ENCODE peak calls at places on chromosomes 3 and 15, in eight cellular contexts. One of them, this sample, is unnamed.

GRCh38 chr3:168044049-168044448 is 51.7 kb downstream of the GOLIM4 start:
- DNase-seq in lower lobe of right lung: no peak
- DNase-seq in GM12878: no peak
- DNase-seq in neural progenitor cell: no peak
- DNase-seq in cardiac fibroblast: no peak
- DNase-seq in right lobe of liver: no peak
- DNase-seq in left lung: no peak
- DNase-seq in body of pancreas: no peak
- DNase-seq in this sample: no peak

GRCh38 chr3:65408531-65409181 is 630.1 kb downstream of the MAGI1 start:
- DNase-seq in lower lobe of right lung: no peak
- DNase-seq in GM12878: no peak
- DNase-seq in neural progenitor cell: no peak
- DNase-seq in cardiac fibroblast: peak; percentile 17
- DNase-seq in right lobe of liver: no peak
- DNase-seq in left lung: no peak
- DNase-seq in body of pancreas: no peak
- DNase-seq in this sample: no peak

GRCh38 chr3:23052230-23053019 is 150.7 kb upstream of the UBE2E2 start:
- DNase-seq in lower lobe of right lung: no peak
- DNase-seq in GM12878: no peak
- DNase-seq in neural progenitor cell: peak; percentile 23
- DNase-seq in cardiac fibroblast: peak; percentile 33
- DNase-seq in right lobe of liver: no peak
- DNase-seq in left lung: no peak
- DNase-seq in body of pancreas: no peak
- DNase-seq in this sample: no peak

GRCh38 chr3:72128906-72129305 is 344.0 kb upstream of the PROK2 start:
- DNase-seq in lower lobe of right lung: no peak
- DNase-seq in GM12878: no peak
- DNase-seq in neural progenitor cell: no peak
- DNase-seq in cardiac fibroblast: no peak
- DNase-seq in right lobe of liver: no peak
- DNase-seq in left lung: no peak
- DNase-seq in body of pancreas: no peak
- DNase-seq in this sample: no peak

GRCh38 chr3:192216067-192216466 is 511.3 kb downstream of the FGF12 start:
- DNase-seq in lower lobe of right lung: no peak
- DNase-seq in GM12878: no peak
- DNase-seq in neural progenitor cell: no peak
- DNase-seq in cardiac fibroblast: no peak
- DNase-seq in right lobe of liver: no peak
- DNase-seq in left lung: no peak
- DNase-seq in body of pancreas: no peak
- DNase-seq in this sample: no peak

GRCh38 chr3:183967693-183968092 is 50.0 kb downstream of the ABCC5 start:
- DNase-seq in lower lobe of right lung: no peak
- DNase-seq in GM12878: no peak
- DNase-seq in neural progenitor cell: no peak
- DNase-seq in cardiac fibroblast: no peak
- DNase-seq in right lobe of liver: no peak
- DNase-seq in left lung: no peak
- DNase-seq in body of pancreas: no peak
- DNase-seq in this sample: peak; percentile 91

GRCh38 chr3:30646181-30646876 is 39.9 kb downstream of the TGFBR2 start:
- DNase-seq in lower lobe of right lung: no peak
- DNase-seq in GM12878: no peak
- DNase-seq in neural progenitor cell: no peak
- DNase-seq in cardiac fibroblast: peak; percentile 53
- DNase-seq in right lobe of liver: no peak
- DNase-seq in left lung: no peak
- DNase-seq in body of pancreas: no peak
- DNase-seq in this sample: no peak

GRCh38 chr3:190617185-190617584 is 103.3 kb downstream of the IL1RAP start:
- DNase-seq in lower lobe of right lung: peak; percentile 50
- DNase-seq in GM12878: peak; percentile 25
- DNase-seq in neural progenitor cell: peak; percentile 6
- DNase-seq in cardiac fibroblast: peak; percentile 17
- DNase-seq in right lobe of liver: no peak
- DNase-seq in left lung: no peak
- DNase-seq in body of pancreas: no peak
- DNase-seq in this sample: peak; percentile 45

GRCh38 chr15:87563840-87564239 is 692.7 kb downstream of the NTRK3 start:
- DNase-seq in lower lobe of right lung: no peak
- DNase-seq in GM12878: no peak
- DNase-seq in neural progenitor cell: no peak
- DNase-seq in cardiac fibroblast: no peak
- DNase-seq in right lobe of liver: no peak
- DNase-seq in left lung: no peak
- DNase-seq in body of pancreas: no peak
- DNase-seq in this sample: no peak

GRCh38 chr3:124032351-124032880 is 40.5 kb upstream of the ROPN1 start:
- DNase-seq in lower lobe of right lung: no peak
- DNase-seq in GM12878: no peak
- DNase-seq in neural progenitor cell: peak; percentile 74
- DNase-seq in cardiac fibroblast: peak; percentile 56
- DNase-seq in right lobe of liver: peak; percentile 32
- DNase-seq in left lung: no peak
- DNase-seq in body of pancreas: peak; percentile 17
- DNase-seq in this sample: no peak

GRCh38 chr3:138936763-138937689 is 9.9 kb downstream of the FOXL2 start:
- DNase-seq in lower lobe of right lung: no peak
- DNase-seq in GM12878: no peak
- DNase-seq in neural progenitor cell: peak; percentile 36
- DNase-seq in cardiac fibroblast: no peak
- DNase-seq in right lobe of liver: no peak
- DNase-seq in left lung: peak; percentile 72
- DNase-seq in body of pancreas: peak; percentile 15
- DNase-seq in this sample: no peak

GRCh38 chr3:94647131-94647530 is 584.3 kb downstream of the NSUN3 start:
- DNase-seq in lower lobe of right lung: no peak
- DNase-seq in GM12878: no peak
- DNase-seq in neural progenitor cell: no peak
- DNase-seq in cardiac fibroblast: peak; percentile 70
- DNase-seq in right lobe of liver: no peak
- DNase-seq in left lung: no peak
- DNase-seq in body of pancreas: no peak
- DNase-seq in this sample: peak; percentile 75

GRCh38 chr15:25664761-25665160 is 198.4 kb downstream of the ATP10A start:
- DNase-seq in lower lobe of right lung: no peak
- DNase-seq in GM12878: no peak
- DNase-seq in neural progenitor cell: no peak
- DNase-seq in cardiac fibroblast: no peak
- DNase-seq in right lobe of liver: no peak
- DNase-seq in left lung: no peak
- DNase-seq in body of pancreas: no peak
- DNase-seq in this sample: peak; percentile 3

GRCh38 chr3:8836096-8836495 is 66.7 kb upstream of the OXTR start:
- DNase-seq in lower lobe of right lung: no peak
- DNase-seq in GM12878: no peak
- DNase-seq in neural progenitor cell: no peak
- DNase-seq in cardiac fibroblast: no peak
- DNase-seq in right lobe of liver: no peak
- DNase-seq in left lung: no peak
- DNase-seq in body of pancreas: no peak
- DNase-seq in this sample: no peak

GRCh38 chr15:70118599-70118998 is 20.9 kb upstream of the TLE3 start:
- DNase-seq in lower lobe of right lung: no peak
- DNase-seq in GM12878: no peak
- DNase-seq in neural progenitor cell: no peak
- DNase-seq in cardiac fibroblast: no peak
- DNase-seq in right lobe of liver: no peak
- DNase-seq in left lung: no peak
- DNase-seq in body of pancreas: no peak
- DNase-seq in this sample: no peak

GRCh38 chr15:31360843-31361763 is 34.5 kb downstream of the KLF13 start:
- DNase-seq in lower lobe of right lung: peak; percentile 79
- DNase-seq in GM12878: no peak
- DNase-seq in neural progenitor cell: peak; percentile 51
- DNase-seq in cardiac fibroblast: no peak
- DNase-seq in right lobe of liver: no peak
- DNase-seq in left lung: peak; percentile 87
- DNase-seq in body of pancreas: peak; percentile 85
- DNase-seq in this sample: peak; percentile 43

GRCh38 chr3:168096210-168096795 is 579 bp upstream of the GOLIM4 start:
- DNase-seq in lower lobe of right lung: peak; percentile 75
- DNase-seq in GM12878: peak; percentile 56
- DNase-seq in neural progenitor cell: peak; percentile 67
- DNase-seq in cardiac fibroblast: peak; percentile 93
- DNase-seq in right lobe of liver: peak; percentile 68
- DNase-seq in left lung: peak; percentile 60
- DNase-seq in body of pancreas: peak; percentile 68
- DNase-seq in this sample: peak; percentile 92

GRCh38 chr15:71337197-71337845 is 222.1 kb downstream of the THSD4 start:
- DNase-seq in lower lobe of right lung: no peak
- DNase-seq in GM12878: no peak
- DNase-seq in neural progenitor cell: no peak
- DNase-seq in cardiac fibroblast: no peak
- DNase-seq in right lobe of liver: no peak
- DNase-seq in left lung: no peak
- DNase-seq in body of pancreas: no peak
- DNase-seq in this sample: peak; percentile 98

GRCh38 chr3:48684480-48685143 is 1.1 kb downstream of the NCKIPSD start:
- DNase-seq in lower lobe of right lung: peak; percentile 73
- DNase-seq in GM12878: no peak
- DNase-seq in neural progenitor cell: no peak
- DNase-seq in cardiac fibroblast: no peak
- DNase-seq in right lobe of liver: peak; percentile 60
- DNase-seq in left lung: no peak
- DNase-seq in body of pancreas: no peak
- DNase-seq in this sample: no peak

GRCh38 chr15:99434506-99435137 is 131.2 kb upstream of the MEF2A start:
- DNase-seq in lower lobe of right lung: no peak
- DNase-seq in GM12878: no peak
- DNase-seq in neural progenitor cell: no peak
- DNase-seq in cardiac fibroblast: no peak
- DNase-seq in right lobe of liver: no peak
- DNase-seq in left lung: no peak
- DNase-seq in body of pancreas: no peak
- DNase-seq in this sample: no peak

GRCh38 chr3:10992017-10992945 is at the start of gene SLC6A1:
- DNase-seq in lower lobe of right lung: no peak
- DNase-seq in GM12878: no peak
- DNase-seq in neural progenitor cell: peak; percentile 73
- DNase-seq in cardiac fibroblast: no peak
- DNase-seq in right lobe of liver: peak; percentile 64
- DNase-seq in left lung: no peak
- DNase-seq in body of pancreas: no peak
- DNase-seq in this sample: no peak

GRCh38 chr3:112973325-112974177 is 1.4 kb downstream of the CD200R1 start:
- DNase-seq in lower lobe of right lung: no peak
- DNase-seq in GM12878: peak; percentile 66
- DNase-seq in neural progenitor cell: no peak
- DNase-seq in cardiac fibroblast: no peak
- DNase-seq in right lobe of liver: no peak
- DNase-seq in left lung: no peak
- DNase-seq in body of pancreas: no peak
- DNase-seq in this sample: no peak

GRCh38 chr3:134464693-134465385 is 20.9 kb downstream of the ANAPC13 start:
- DNase-seq in lower lobe of right lung: no peak
- DNase-seq in GM12878: no peak
- DNase-seq in neural progenitor cell: peak; percentile 29
- DNase-seq in cardiac fibroblast: no peak
- DNase-seq in right lobe of liver: no peak
- DNase-seq in left lung: no peak
- DNase-seq in body of pancreas: no peak
- DNase-seq in this sample: no peak
- TF ChIP-seq CTCF in lower lobe of right lung: no peak
- TF ChIP-seq CTCF in GM12878: no peak
- TF ChIP-seq CTCF in neural progenitor cell: peak; percentile 13
- TF ChIP-seq CTCF in cardiac fibroblast: no peak
- TF ChIP-seq CTCF in right lobe of liver: no peak
- TF ChIP-seq CTCF in left lung: no peak
- TF ChIP-seq CTCF in body of pancreas: no peak
- TF ChIP-seq CTCF in this sample: no peak

GRCh38 chr15:89421219-89421618 is 75.2 kb downstream of the RHCG start:
- DNase-seq in lower lobe of right lung: no peak
- DNase-seq in GM12878: no peak
- DNase-seq in neural progenitor cell: no peak
- DNase-seq in cardiac fibroblast: no peak
- DNase-seq in right lobe of liver: no peak
- DNase-seq in left lung: no peak
- DNase-seq in body of pancreas: no peak
- DNase-seq in this sample: no peak
- TF ChIP-seq CTCF in lower lobe of right lung: no peak
- TF ChIP-seq CTCF in GM12878: no peak
- TF ChIP-seq CTCF in neural progenitor cell: no peak
- TF ChIP-seq CTCF in cardiac fibroblast: no peak
- TF ChIP-seq CTCF in right lobe of liver: no peak
- TF ChIP-seq CTCF in left lung: no peak
- TF ChIP-seq CTCF in body of pancreas: no peak
- TF ChIP-seq CTCF in this sample: no peak

GRCh38 chr15:58213587-58214360 is 75.6 kb downstream of the AQP9 start:
- DNase-seq in lower lobe of right lung: no peak
- DNase-seq in GM12878: no peak
- DNase-seq in neural progenitor cell: no peak
- DNase-seq in cardiac fibroblast: peak; percentile 69
- DNase-seq in right lobe of liver: no peak
- DNase-seq in left lung: no peak
- DNase-seq in body of pancreas: no peak
- DNase-seq in this sample: peak; percentile 43

GRCh38 chr15:58214941-58215340 is 76.8 kb downstream of the AQP9 start:
- DNase-seq in lower lobe of right lung: no peak
- DNase-seq in GM12878: no peak
- DNase-seq in neural progenitor cell: no peak
- DNase-seq in cardiac fibroblast: no peak
- DNase-seq in right lobe of liver: no peak
- DNase-seq in left lung: no peak
- DNase-seq in body of pancreas: no peak
- DNase-seq in this sample: no peak

GRCh38 chr15:58212909-58213526 is 74.8 kb downstream of the AQP9 start:
- DNase-seq in lower lobe of right lung: no peak
- DNase-seq in GM12878: no peak
- DNase-seq in neural progenitor cell: peak; percentile 62
- DNase-seq in cardiac fibroblast: peak; percentile 66
- DNase-seq in right lobe of liver: no peak
- DNase-seq in left lung: no peak
- DNase-seq in body of pancreas: no peak
- DNase-seq in this sample: peak; percentile 49
- TF ChIP-seq CTCF in lower lobe of right lung: peak; percentile 44
- TF ChIP-seq CTCF in GM12878: peak; percentile 37
- TF ChIP-seq CTCF in neural progenitor cell: peak; percentile 65
- TF ChIP-seq CTCF in cardiac fibroblast: peak; percentile 66
- TF ChIP-seq CTCF in right lobe of liver: peak; percentile 46
- TF ChIP-seq CTCF in left lung: peak; percentile 31
- TF ChIP-seq CTCF in body of pancreas: peak; percentile 40
- TF ChIP-seq CTCF in this sample: peak; percentile 68

DNA sequence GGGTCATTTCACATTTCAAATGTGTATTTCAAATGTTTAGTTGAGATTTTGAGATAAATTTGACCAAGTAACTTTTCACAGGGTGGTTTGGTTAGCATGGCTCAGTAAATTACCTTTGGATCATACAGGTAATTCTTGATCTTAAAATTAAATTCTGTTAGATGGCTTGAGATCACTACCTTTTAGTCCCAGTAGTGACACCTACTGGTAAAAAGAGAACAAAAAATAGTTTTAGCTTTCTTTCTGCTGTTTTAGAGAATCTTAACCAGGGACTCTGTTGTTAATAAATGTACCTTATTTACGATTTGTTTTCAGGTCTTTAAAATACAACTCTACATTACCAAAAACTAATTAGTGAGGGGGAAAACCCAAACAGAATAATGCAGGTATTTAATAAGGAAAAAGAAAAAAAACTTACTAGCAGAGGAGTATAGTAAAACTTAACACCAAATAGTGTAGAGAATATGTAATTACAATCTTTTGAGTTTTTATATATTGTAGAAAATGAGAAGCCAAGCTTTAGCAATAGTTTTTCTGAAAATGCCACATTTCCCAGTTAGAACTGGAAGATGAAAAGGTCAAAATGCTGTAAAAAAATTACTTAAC is 620.3 kb upstream of the AGTR1 start:
- DNase-seq in lower lobe of right lung: no peak
- DNase-seq in GM12878: no peak
- DNase-seq in neural progenitor cell: peak; percentile 36
- DNase-seq in cardiac fibroblast: peak; percentile 60
- DNase-seq in right lobe of liver: no peak
- DNase-seq in left lung: no peak
- DNase-seq in body of pancreas: no peak
- DNase-seq in this sample: peak; percentile 37
- TF ChIP-seq CTCF in lower lobe of right lung: peak; percentile 49
- TF ChIP-seq CTCF in GM12878: peak; percentile 50
- TF ChIP-seq CTCF in neural progenitor cell: peak; percentile 76
- TF ChIP-seq CTCF in cardiac fibroblast: peak; percentile 52
- TF ChIP-seq CTCF in right lobe of liver: peak; percentile 59
- TF ChIP-seq CTCF in left lung: no peak
- TF ChIP-seq CTCF in body of pancreas: peak; percentile 41
- TF ChIP-seq CTCF in this sample: peak; percentile 33

This sample was measured in bronchial epithelial cell.